ENCODE peak calls at places on chromosome 12, in four cellular contexts. U is CD8-positive, alpha-beta T cell; A is right cardiac atrium; I is colonic mucosa. W is an unnamed sample.

GRCh38 chr12:11727133-11727664 is 77.7 kb downstream of the ETV6 start:
- DNase-seq in U (peak), A (no peak), I (no peak), W (peak)

GRCh38 chr12:49019435-49020317 is 1.1 kb upstream of the PRKAG1 start:
- DNase-seq in U (no peak), A (no peak), I (no peak), W (no peak)

GRCh38 chr12:103558879-103559278 is 28.2 kb upstream of the STAB2 start:
- DNase-seq in U (no peak), A (no peak), I (no peak), W (no peak)

GRCh38 chr12:54980341-54980740 is 4.2 kb downstream of the TESPA1 start:
- DNase-seq in U (no peak), A (no peak), I (no peak), W (no peak)

GRCh38 chr12:52189376-52190174 is 2.2 kb downstream of the KRT80 start:
- DNase-seq in U (no peak), A (no peak), I (no peak), W (peak)

GRCh38 chr12:65651060-65651459 is 173.2 kb upstream of the HMGA2 start:
- DNase-seq in U (no peak), A (no peak), I (no peak), W (no peak)

GRCh38 chr12:130592641-130593040 is 123.5 kb downstream of the RIMBP2 start:
- DNase-seq in U (no peak), A (no peak), I (no peak), W (no peak)

GRCh38 chr12:17954788-17955187 is 135.2 kb downstream of the RERGL start:
- DNase-seq in U (no peak), A (no peak), I (no peak), W (no peak)

GRCh38 chr12:116244474-116245090 is 32.9 kb downstream of the MED13L start:
- DNase-seq in U (no peak), A (no peak), I (no peak), W (no peak)

GRCh38 chr12:72346331-72346944 is 74.3 kb downstream of the TRHDE start:
- DNase-seq in U (no peak), A (peak), I (peak), W (peak)

GRCh38 chr12:46453428-46453827 is 80.9 kb upstream of the SLC38A2 start:
- DNase-seq in U (no peak), A (no peak), I (no peak), W (no peak)

GRCh38 chr12:50087995-50088394 is 2.9 kb downstream of the SMARCD1 start:
- DNase-seq in U (no peak), A (no peak), I (no peak), W (no peak)
- H3K27ac ChIP-seq in U (no peak), A (no peak), I (no peak), W (no peak)

GRCh38 chr12:117362391-117362790 is 965 bp upstream of the NOS1 start:
- DNase-seq in U (no peak), A (no peak), I (no peak), W (no peak)
- H3K27ac ChIP-seq in U (no peak), A (no peak), I (no peak), W (no peak)

GRCh38 chr12:675562-675961 is 12.3 kb upstream of the NINJ2 start:
- DNase-seq in U (no peak), A (no peak), I (no peak), W (no peak)

GRCh38 chr12:674272-674781 is 11.1 kb upstream of the NINJ2 start:
- DNase-seq in U (peak), A (no peak), I (no peak), W (no peak)

GRCh38 chr12:668092-668481 is 4.8 kb upstream of the NINJ2 start:
- DNase-seq in U (no peak), A (no peak), I (no peak), W (no peak)

GRCh38 chr12:678747-679712 is 15.8 kb upstream of the NINJ2 start:
- DNase-seq in U (no peak), A (no peak), I (no peak), W (no peak)

GRCh38 chr12:673849-674248 is 10.6 kb upstream of the NINJ2 start:
- DNase-seq in U (no peak), A (no peak), I (no peak), W (no peak)
- H3K27ac ChIP-seq in U (peak), A (no peak), I (no peak), W (no peak)

GRCh38 chr12:3727877-3728632 is 24.9 kb downstream of the CRACR2A start:
- DNase-seq in U (peak), A (no peak), I (no peak), W (no peak)
- H3K27ac ChIP-seq in U (peak), A (no peak), I (no peak), W (no peak)

GRCh38 chr12:93178154-93178878 is 199.4 kb upstream of the NUDT4 start:
- DNase-seq in U (no peak), A (no peak), I (no peak), W (no peak)

GRCh38 chr12:93180566-93180965 is 197.2 kb upstream of the NUDT4 start:
- DNase-seq in U (no peak), A (no peak), I (no peak), W (no peak)

GRCh38 chr12:93179792-93180191 is 197.9 kb upstream of the NUDT4 start:
- DNase-seq in U (no peak), A (no peak), I (no peak), W (no peak)

GRCh38 chr12:93183940-93184663 is 193.6 kb upstream of the NUDT4 start:
- DNase-seq in U (no peak), A (peak), I (no peak), W (no peak)

DNA sequence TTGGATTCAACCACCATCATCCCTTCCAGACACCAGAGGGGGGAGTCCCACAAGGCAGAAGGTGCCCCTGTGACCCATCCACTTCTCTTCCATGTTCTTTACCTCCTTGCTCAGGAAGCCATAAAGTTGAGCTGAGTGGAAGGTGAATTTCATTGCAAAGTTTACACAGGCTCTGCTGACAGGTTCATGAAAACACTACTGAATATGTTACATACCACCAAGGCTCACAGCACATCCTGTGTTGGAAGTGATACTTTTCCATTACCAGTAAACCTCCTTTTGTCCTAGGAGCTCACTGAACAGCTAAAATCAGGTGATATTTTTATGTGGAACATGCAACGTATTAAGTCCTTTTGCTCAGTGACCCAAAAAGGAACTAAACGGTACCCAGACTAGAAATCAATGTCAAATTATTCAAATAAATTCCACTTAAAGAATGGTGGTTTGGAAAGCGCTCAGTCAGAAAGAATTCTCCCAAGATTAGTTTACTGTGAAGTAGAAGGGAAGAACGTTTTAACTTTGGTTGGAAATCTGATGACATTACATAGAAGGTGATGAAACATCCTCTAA is 196.2 kb upstream of the NUDT4 start:
- DNase-seq in U (no peak), A (no peak), I (no peak), W (no peak)
- H3K27ac ChIP-seq in U (no peak), A (no peak), I (no peak), W (no peak)

GRCh38 chr12:12821975-12822374 is 8.8 kb downstream of the DDX47 start:
- DNase-seq in U (no peak), A (no peak), I (no peak), W (no peak)

GRCh38 chr12:12823308-12823707 is 10.2 kb downstream of the DDX47 start:
- DNase-seq in U (no peak), A (no peak), I (no peak), W (peak)

GRCh38 chr12:12819752-12820311 is 6.7 kb downstream of the DDX47 start:
- DNase-seq in U (no peak), A (no peak), I (no peak), W (peak)

GRCh38 chr12:12823811-12824210 is 10.7 kb downstream of the DDX47 start:
- DNase-seq in U (no peak), A (no peak), I (no peak), W (no peak)

GRCh38 chr12:12822886-12823285 is 9.7 kb downstream of the DDX47 start:
- DNase-seq in U (no peak), A (no peak), I (no peak), W (no peak)
- H3K27ac ChIP-seq in U (no peak), A (no peak), I (no peak), W (peak)

DNA sequence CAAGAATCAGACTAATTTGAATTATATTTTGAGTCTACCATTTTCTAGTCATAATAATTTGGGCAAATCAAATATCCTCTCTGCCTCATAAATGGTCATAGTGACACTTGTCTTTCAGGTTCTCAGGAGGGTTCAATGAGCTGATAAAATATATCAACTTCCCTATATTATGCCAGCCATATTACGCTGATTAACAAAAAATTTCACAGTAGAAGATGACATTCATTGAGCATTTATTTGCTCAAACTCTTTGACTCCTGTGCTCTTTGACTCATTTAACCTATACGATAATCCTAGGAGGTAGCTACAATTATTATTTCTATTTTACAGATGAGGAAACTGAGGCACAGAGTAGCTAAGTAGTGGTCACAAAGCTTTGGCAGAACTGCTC is 60.0 kb upstream of the CCDC91 start:
- DNase-seq in U (no peak), A (no peak), I (no peak), W (no peak)
- H3K27ac ChIP-seq in U (no peak), A (no peak), I (no peak), W (peak)

GRCh38 chr12:85920324-85920947 is 46.3 kb downstream of the NTS start:
- DNase-seq in U (no peak), A (no peak), I (no peak), W (peak)
- H3K27ac ChIP-seq in U (no peak), A (no peak), I (no peak), W (no peak)

GRCh38 chr12:110578522-110579238 is 4.4 kb downstream of the PPTC7 start:
- DNase-seq in U (no peak), A (no peak), I (no peak), W (no peak)
- H3K27ac ChIP-seq in U (peak), A (peak), I (peak), W (peak)

GRCh38 chr12:67362526-67362925 is 93.4 kb downstream of the CAND1 start:
- DNase-seq in U (no peak), A (no peak), I (no peak), W (no peak)

GRCh38 chr12:67357726-67358125 is 88.6 kb downstream of the CAND1 start:
- DNase-seq in U (no peak), A (no peak), I (no peak), W (no peak)

GRCh38 chr12:67355428-67356385 is 86.5 kb downstream of the CAND1 start:
- DNase-seq in U (no peak), A (no peak), I (no peak), W (peak)

GRCh38 chr12:67356400-67356799 is 87.2 kb downstream of the CAND1 start:
- DNase-seq in U (no peak), A (no peak), I (no peak), W (no peak)

GRCh38 chr12:67358686-67359374 is 89.7 kb downstream of the CAND1 start:
- DNase-seq in U (no peak), A (no peak), I (no peak), W (peak)
- H3K27ac ChIP-seq in U (no peak), A (no peak), I (no peak), W (peak)

W was measured in SJSA1.